ENCODE peak calls at places on chromosomes 7 and 10, in ten cellular contexts. O, L, X, G, A, D, Q, P, R and I are unnamed samples.

GRCh38 chr7:142714375-142714774 is 34.9 kb upstream of the PRSS1 start:
- DNase-seq in X (no peak), P (no peak), G (no peak), Q (no peak), O (no peak), R (no peak), D (no peak), L (no peak), A (no peak), I (no peak)

GRCh38 chr10:130774871-130775270 is 536.6 kb downstream of the TCERG1L start:
- DNase-seq in L (no peak), X (no peak), G (no peak), A (no peak), Q (no peak), O (no peak), P (no peak), R (no peak), D (no peak), I (no peak)

GRCh38 chr10:122299423-122300075 is 28.5 kb downstream of the BTBD16 start:
- DNase-seq in Q (no peak), R (no peak), A (no peak), P (no peak), D (no peak), O (no peak), G (no peak), X (no peak), L (no peak), I (no peak)

GRCh38 chr10:79985481-79986072 is 36.7 kb upstream of the SFTPD start:
- DNase-seq in A (no peak), L (no peak), R (no peak), D (no peak), X (no peak), O (no peak), Q (no peak), G (no peak), P (no peak), I (no peak)

GRCh38 chr7:101985646-101986199 is 168.3 kb downstream of the CUX1 start:
- DNase-seq in O (no peak), A (no peak), X (no peak), R (no peak), L (no peak), P (peak), Q (no peak), D (no peak), G (no peak), I (no peak)

GRCh38 chr7:142587578-142588191 is 161.6 kb upstream of the PRSS1 start:
- DNase-seq in X (no peak), Q (no peak), O (peak), A (no peak), D (no peak), G (no peak), R (no peak), L (no peak), P (peak), I (peak)

GRCh38 chr10:93081296-93081695 is 7.6 kb downstream of the CYP26A1 start:
- DNase-seq in A (no peak), O (no peak), L (no peak), X (no peak), R (no peak), D (no peak), P (no peak), Q (peak), G (no peak), I (no peak)

GRCh38 chr7:29077854-29078253 is 68.5 kb downstream of the CPVL start:
- DNase-seq in O (no peak), L (no peak), G (no peak), P (no peak), R (no peak), D (no peak), X (no peak), Q (no peak), A (no peak), I (no peak)

GRCh38 chr10:72013202-72013945 is 49.2 kb downstream of the CHST3 start:
- DNase-seq in O (no peak), D (no peak), A (no peak), L (peak), R (peak), P (peak), Q (no peak), G (no peak), X (no peak), I (no peak)

GRCh38 chr10:51007781-51008180 is 66.5 kb upstream of the PRKG1 start:
- DNase-seq in G (no peak), L (no peak), O (no peak), X (no peak), P (no peak), R (no peak), D (no peak), A (no peak), Q (no peak), I (no peak)

GRCh38 chr7:112981966-112982365 is 104.7 kb downstream of the GPR85 start:
- DNase-seq in Q (no peak), X (no peak), A (no peak), L (no peak), D (no peak), P (no peak), O (no peak), G (no peak), R (no peak), I (no peak)

GRCh38 chr7:32479574-32480200 is 10.5 kb downstream of the LSM5 start:
- DNase-seq in D (no peak), O (peak), P (peak), L (peak), G (no peak), Q (no peak), A (no peak), R (no peak), X (no peak), I (peak)

GRCh38 chr7:23530355-23530754 is 1.4 kb downstream of the TRA2A start:
- DNase-seq in O (peak), Q (no peak), P (peak), L (peak), D (peak), A (no peak), X (no peak), R (no peak), G (no peak), I (peak)

GRCh38 chr7:29563590-29564454 is at the start of gene PRR15:
- DNase-seq in A (peak), O (peak), G (no peak), L (peak), D (no peak), X (peak), P (peak), R (peak), Q (peak), I (peak)

GRCh38 chr10:118455181-118455695 is 113.1 kb upstream of the FAM204A start:
- DNase-seq in P (no peak), O (no peak), X (no peak), R (no peak), D (no peak), G (no peak), Q (no peak), A (no peak), L (no peak), I (no peak)

GRCh38 chr10:52447931-52448353 is 133.9 kb downstream of the DKK1 start:
- DNase-seq in L (no peak), O (no peak), G (no peak), Q (no peak), P (no peak), X (no peak), D (no peak), A (no peak), R (no peak), I (no peak)

GRCh38 chr7:79877874-79878465 is 256.7 kb upstream of the GNAI1 start:
- DNase-seq in L (no peak), R (no peak), D (no peak), A (no peak), P (peak), Q (no peak), O (no peak), X (no peak), G (no peak), I (no peak)

GRCh38 chr10:101301111-101301731 is 52.7 kb upstream of the BTRC start:
- DNase-seq in G (peak), D (no peak), X (no peak), L (peak), P (no peak), R (no peak), O (peak), A (no peak), Q (no peak), I (peak)

GRCh38 chr10:69232736-69233135 is 12.6 kb downstream of the HKDC1 start:
- DNase-seq in R (no peak), Q (no peak), P (no peak), G (no peak), L (no peak), A (no peak), D (peak), X (peak), O (no peak), I (no peak)

GRCh38 chr7:156180451-156181229 is 368.4 kb upstream of the SHH start:
- DNase-seq in O (no peak), P (no peak), G (no peak), A (no peak), Q (peak), R (no peak), L (no peak), X (no peak), D (no peak), I (no peak)

GRCh38 chr10:33114451-33114944 is 156.5 kb upstream of the ITGB1 start:
- DNase-seq in L (no peak), A (no peak), P (no peak), R (no peak), X (no peak), Q (no peak), D (no peak), O (no peak), G (no peak), I (no peak)

GRCh38 chr10:7335977-7336376 is 74.9 kb downstream of the SFMBT2 start:
- DNase-seq in L (no peak), A (no peak), R (no peak), D (no peak), O (no peak), P (no peak), Q (no peak), X (no peak), G (no peak), I (no peak)

GRCh38 chr10:27741173-27742091 is 4.2 kb downstream of the MKX start:
- DNase-seq in O (no peak), X (peak), G (peak), P (no peak), L (no peak), Q (no peak), D (no peak), R (peak), A (no peak), I (no peak)

GRCh38 chr10:86342111-86342863 is 24.3 kb downstream of the GRID1 start:
- DNase-seq in A (no peak), X (no peak), L (no peak), O (no peak), D (no peak), R (no peak), G (no peak), P (no peak), Q (no peak), I (no peak)

GRCh38 chr10:104123397-104123796 is 1.4 kb downstream of the SFR1 start:
- DNase-seq in O (peak), G (no peak), P (peak), A (no peak), Q (no peak), R (no peak), L (no peak), D (no peak), X (no peak), I (peak)

GRCh38 chr7:103106336-103107070 is 31.6 kb downstream of the ARMC10 start:
- DNase-seq in D (no peak), A (no peak), L (no peak), Q (no peak), R (no peak), P (no peak), X (no peak), G (no peak), O (no peak), I (no peak)

GRCh38 chr7:133778472-133778871 is 348.7 kb upstream of the LRGUK start:
- DNase-seq in X (no peak), O (no peak), Q (no peak), L (no peak), G (no peak), P (no peak), A (no peak), D (no peak), R (no peak), I (no peak)

GRCh38 chr10:27223964-27224363 is 16.6 kb downstream of the ACBD5 start:
- DNase-seq in O (peak), D (no peak), A (no peak), Q (no peak), P (peak), G (peak), R (peak), L (no peak), X (no peak), I (peak)

GRCh38 chr10:50605280-50606270 is 18.2 kb downstream of the SGMS1 start:
- DNase-seq in G (no peak), O (peak), L (peak), A (peak), R (peak), Q (no peak), D (no peak), P (peak), X (peak), I (peak)

GRCh38 chr10:5684971-5685763 is 529 bp downstream of the TASOR2 start:
- DNase-seq in R (peak), A (peak), O (peak), L (peak), D (peak), P (peak), G (peak), X (peak), Q (peak), I (peak)